ENCODE peak calls at places on chromosomes 2 and 18, in five cellular contexts. A is activated CD8-positive, alpha-beta memory T cell treated with anti-CD3 and anti-CD28 coated beads for 48 hours; W is DND-41; T is lung microvascular endothelial cell; H is RPMI8226. N is an unnamed sample.

GRCh38 chr2:151771599-151772358 is 37.5 kb upstream of the NEB start:
- DNase-seq in T (no peak), H (no peak), W (no peak), A (no peak), N (peak)

GRCh38 chr2:119174216-119174992 is 15.9 kb upstream of the C1QL2 start:
- DNase-seq in A (peak), W (peak), H (peak), T (peak), N (peak)

GRCh38 chr2:100643906-100644501 is 81.2 kb downstream of the PDCL3 start:
- DNase-seq in H (no peak), W (peak), A (no peak), T (no peak), N (no peak)

GRCh38 chr2:99524056-99524455 is 34.2 kb upstream of the REV1 start:
- DNase-seq in A (no peak), T (no peak), H (no peak), W (no peak), N (no peak)

GRCh38 chr2:72803151-72803550 is 22.7 kb downstream of the EXOC6B start:
- DNase-seq in W (no peak), A (no peak), T (no peak), H (no peak), N (no peak)

GRCh38 chr2:136077138-136077537 is 40.8 kb downstream of the CXCR4 start:
- DNase-seq in T (no peak), W (no peak), A (no peak), H (no peak), N (no peak)

GRCh38 chr2:135899567-135899966 is 23.3 kb upstream of the MCM6 start:
- DNase-seq in H (no peak), W (no peak), A (no peak), T (no peak), N (no peak)

GRCh38 chr2:234691226-234691600 is 194.3 kb upstream of the ARL4C start:
- DNase-seq in W (no peak), T (no peak), A (no peak), H (no peak), N (no peak)

GRCh38 chr2:68877079-68877772 is 6.0 kb upstream of the BMP10 start:
- DNase-seq in T (no peak), A (no peak), W (no peak), H (no peak), N (no peak)

GRCh38 chr2:206805922-206806607 is 40.7 kb downstream of the FASTKD2 start:
- DNase-seq in A (no peak), H (no peak), W (no peak), T (peak), N (no peak)

GRCh38 chr18:41484069-41484468 is 471.0 kb upstream of the PIK3C3 start:
- DNase-seq in W (no peak), T (no peak), H (no peak), A (no peak), N (no peak)

GRCh38 chr2:159084395-159085370 is 116.2 kb downstream of the TANC1 start:
- DNase-seq in T (peak), H (no peak), A (no peak), W (no peak), N (no peak)

GRCh38 chr2:213766062-213766461 is 481.8 kb downstream of the SPAG16 start:
- DNase-seq in H (no peak), A (no peak), T (no peak), W (no peak), N (no peak)

GRCh38 chr2:7419814-7420213 is 502.6 kb downstream of the RNF144A start:
- DNase-seq in H (no peak), W (no peak), A (no peak), T (no peak), N (no peak)

GRCh38 chr2:152037711-152038110 is 61.1 kb downstream of the CACNB4 start:
- DNase-seq in H (no peak), W (no peak), A (no peak), T (no peak), N (no peak)

GRCh38 chr18:75353357-75353756 is 74.1 kb downstream of the SMIM21 start:
- DNase-seq in H (no peak), A (no peak), T (no peak), W (no peak), N (no peak)

GRCh38 chr2:105873721-105874120 is 129.0 kb downstream of the NCK2 start:
- DNase-seq in A (peak), H (no peak), W (no peak), T (peak), N (no peak)

GRCh38 chr2:218026676-218027425 is 24.1 kb upstream of the TNS1 start:
- DNase-seq in A (no peak), W (no peak), T (no peak), H (no peak), N (no peak)

GRCh38 chr2:16295891-16296290 is 355.5 kb downstream of the MYCN start:
- DNase-seq in A (no peak), T (no peak), W (no peak), H (no peak), N (no peak)

GRCh38 chr2:69201243-69201642 is 185.8 kb downstream of the GFPT1 start:
- DNase-seq in A (no peak), H (no peak), W (no peak), T (no peak), N (no peak)

GRCh38 chr18:10023853-10024638 is 110.2 kb downstream of the VAPA start:
- DNase-seq in H (no peak), W (no peak), A (no peak), T (no peak), N (no peak)

GRCh38 chr18:57775937-57776336 is 27.2 kb downstream of the ATP8B1 start:
- DNase-seq in A (no peak), T (peak), W (no peak), H (no peak), N (no peak)

GRCh38 chr2:9201185-9201891 is 5.3 kb upstream of the ASAP2 start:
- DNase-seq in H (no peak), T (peak), A (no peak), W (no peak), N (no peak)

GRCh38 chr2:221111739-221112138 is 460.4 kb downstream of the EPHA4 start:
- DNase-seq in T (no peak), A (no peak), H (no peak), W (no peak), N (no peak)

GRCh38 chr2:85308951-85309555 is 18.7 kb downstream of the TGOLN2 start:
- DNase-seq in T (peak), H (peak), W (no peak), A (no peak), N (peak)

GRCh38 chr2:101766871-101767739 is 69.6 kb downstream of the MAP4K4 start:
- DNase-seq in T (peak), W (no peak), A (no peak), H (no peak), N (no peak)

N was measured in spleen.